ENCODE peak calls at places on chromosomes 16 and 17, in eight cellular contexts. Q, E, A, H, D, O, P and V are unnamed samples.

GRCh38 chr17:17535957-17536356 is 39.8 kb upstream of the RASD1 start:
- DNase-seq in Q (peak; percentile 82), E (no peak), A (no peak), H (peak; percentile 88), D (peak; percentile 65), O (no peak), P (no peak), V (no peak)

GRCh38 chr16:35102780-35103403 is 1643.5 kb downstream of the TP53TG3F start:
- DNase-seq in Q (no peak), E (no peak), A (peak; percentile 48), H (no peak), D (no peak), O (no peak), P (peak; percentile 16), V (no peak)

GRCh38 chr16:28092721-28093382 is 29.3 kb upstream of the GSG1L start:
- DNase-seq in Q (peak; percentile 62), E (no peak), A (no peak), H (no peak), D (no peak), O (no peak), P (no peak), V (peak; percentile 80)

GRCh38 chr17:50478391-50479361 is at the start of gene RSAD1:
- DNase-seq in Q (peak; percentile 94), E (peak; percentile 96), A (peak; percentile 95), H (peak; percentile 93), D (peak; percentile 90), O (peak; percentile 96), P (peak; percentile 99), V (peak; percentile 95)

GRCh38 chr16:89315791-89316581 is 98.5 kb downstream of the ZNF778 start:
- DNase-seq in Q (peak; percentile 28), E (peak; percentile 89), A (no peak), H (no peak), D (peak; percentile 41), O (no peak), P (no peak), V (no peak)

GRCh38 chr16:56639045-56639444 is 579 bp downstream of the MT1A start:
- DNase-seq in Q (no peak), E (no peak), A (no peak), H (no peak), D (no peak), O (no peak), P (no peak), V (no peak)

GRCh38 chr16:83176802-83177201 is 550.0 kb downstream of the CDH13 start:
- DNase-seq in Q (no peak), E (no peak), A (no peak), H (no peak), D (no peak), O (no peak), P (no peak), V (no peak)

GRCh38 chr16:78504391-78504945 is 405.0 kb downstream of the WWOX start:
- DNase-seq in Q (no peak), E (no peak), A (no peak), H (no peak), D (peak; percentile 30), O (no peak), P (no peak), V (no peak)

GRCh38 chr16:10754941-10755340 is 11.3 kb downstream of the NUBP1 start:
- DNase-seq in Q (no peak), E (peak; percentile 71), A (no peak), H (no peak), D (no peak), O (no peak), P (no peak), V (no peak)

GRCh38 chr16:23185661-23186060 is 3.1 kb downstream of the SCNN1G start:
- DNase-seq in Q (no peak), E (no peak), A (no peak), H (no peak), D (no peak), O (no peak), P (no peak), V (no peak)

GRCh38 chr17:8143581-8144400 is 8.4 kb downstream of the PER1 start:
- DNase-seq in Q (no peak), E (no peak), A (no peak), H (peak; percentile 71), D (no peak), O (no peak), P (no peak), V (no peak)

GRCh38 chr17:8144401-8145295 is 7.6 kb downstream of the PER1 start:
- DNase-seq in Q (no peak), E (no peak), A (no peak), H (peak; percentile 61), D (no peak), O (no peak), P (no peak), V (peak; percentile 34)

GRCh38 chr17:8147141-8147804 is 4.9 kb downstream of the PER1 start:
- DNase-seq in Q (no peak), E (no peak), A (no peak), H (peak; percentile 66), D (no peak), O (no peak), P (no peak), V (peak; percentile 29)

GRCh38 chr17:8146381-8147140 is 5.6 kb downstream of the PER1 start:
- DNase-seq in Q (no peak), E (no peak), A (no peak), H (peak; percentile 62), D (no peak), O (no peak), P (no peak), V (peak; percentile 24)

GRCh38 chr17:8145811-8146210 is 6.4 kb downstream of the PER1 start:
- DNase-seq in Q (no peak), E (no peak), A (no peak), H (peak; percentile 60), D (no peak), O (no peak), P (no peak), V (peak; percentile 19)
- H3K36me3 ChIP-seq in Q (peaks cover 100% of the 10 kb centered on the region), E (peaks cover 4% of the 10 kb centered on the region), A (peaks cover 72% of the 10 kb centered on the region), H (peaks cover 100% of the 10 kb centered on the region), D (peaks cover 17% of the 10 kb centered on the region), O (no peaks in the 10 kb centered on the region), P (no peaks in the 10 kb centered on the region), V (peaks cover 30% of the 10 kb centered on the region)

DNA sequence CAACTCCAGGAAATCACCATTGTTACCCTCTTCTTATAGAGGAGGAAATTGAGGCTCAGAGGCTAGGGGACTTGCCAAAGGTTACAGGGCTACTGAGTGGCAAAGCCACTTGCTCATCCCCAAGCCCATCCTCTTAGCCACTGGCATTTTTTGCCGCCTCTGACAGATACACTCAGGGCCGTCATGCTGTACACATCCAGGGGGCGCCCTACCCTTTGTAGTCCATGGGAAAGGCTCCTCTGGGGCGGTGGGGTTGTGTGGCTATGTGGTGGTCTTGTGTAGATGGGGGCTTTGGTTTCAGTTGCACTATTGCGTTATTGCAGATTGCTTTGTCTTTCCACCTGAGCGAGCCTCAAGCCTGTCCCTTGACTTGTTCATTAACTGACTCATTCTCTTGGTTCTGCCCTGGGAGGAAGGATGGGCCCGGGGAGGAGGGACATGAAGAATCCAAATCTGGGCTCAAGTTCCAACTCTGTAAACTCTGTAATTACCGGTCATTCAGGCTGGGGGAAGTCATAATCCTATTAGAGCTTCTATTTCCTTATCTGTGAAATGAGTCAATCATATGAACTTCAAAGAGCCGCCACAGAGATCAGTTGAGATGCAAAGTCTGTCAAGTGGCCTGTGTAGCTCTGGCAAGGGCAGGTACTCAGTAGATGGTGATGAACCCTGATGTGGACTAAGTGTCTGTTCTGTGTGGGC is 2.8 kb downstream of the NOS2 start:
- DNase-seq in Q (no peak), E (no peak), A (peak; percentile 47), H (no peak), D (peak; percentile 57), O (no peak), P (peak; percentile 92), V (no peak)
- H3K4me3 ChIP-seq in Q (no peak overlapping the region), E (no peak overlapping the region), A (no peak overlapping the region), H (no peak overlapping the region), D (no peak overlapping the region), O (no peak overlapping the region), P (no peak overlapping the region), V (no peak overlapping the region)

GRCh38 chr17:45705123-45706009 is 78.8 kb upstream of the CRHR1 start:
- DNase-seq in Q (no peak), E (peak; percentile 99), A (no peak), H (no peak), D (no peak), O (no peak), P (peak; percentile 48), V (no peak)

GRCh38 chr17:45704251-45704650 is 79.9 kb upstream of the CRHR1 start:
- DNase-seq in Q (no peak), E (no peak), A (no peak), H (no peak), D (no peak), O (no peak), P (no peak), V (no peak)

GRCh38 chr17:45703348-45703747 is 80.8 kb upstream of the CRHR1 start:
- DNase-seq in Q (no peak), E (peak; percentile 34), A (peak; percentile 77), H (no peak), D (no peak), O (no peak), P (no peak), V (no peak)

GRCh38 chr17:45702666-45703266 is 81.4 kb upstream of the CRHR1 start:
- DNase-seq in Q (no peak), E (peak; percentile 70), A (no peak), H (no peak), D (no peak), O (peak; percentile 79), P (peak; percentile 53), V (peak; percentile 43)

DNA sequence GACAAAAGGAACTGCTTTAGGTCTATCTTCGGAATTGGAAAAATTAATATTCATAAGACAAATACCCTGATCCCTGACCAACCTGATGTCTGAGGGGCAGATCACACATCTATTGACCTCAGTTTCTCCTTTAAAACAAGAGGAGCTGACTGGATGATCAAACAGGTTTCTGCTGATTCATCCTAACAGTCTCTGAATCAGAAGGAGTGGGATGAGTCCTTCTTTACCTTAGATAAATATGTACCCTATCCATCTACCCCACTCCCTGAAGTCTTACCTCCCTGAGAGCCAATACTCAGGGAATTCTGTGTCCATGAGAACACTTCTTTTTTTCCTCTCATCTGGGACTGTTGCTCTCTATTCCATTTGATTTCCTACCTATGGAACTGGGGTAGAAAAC is 80.3 kb upstream of the CRHR1 start:
- DNase-seq in Q (no peak), E (peak; percentile 66), A (no peak), H (no peak), D (no peak), O (no peak), P (no peak), V (no peak)
- H3K27me3 ChIP-seq in Q (no peaks in the 10 kb centered on the region), E (peaks cover 13% of the 10 kb centered on the region), A (no peaks in the 10 kb centered on the region), H (no peaks in the 10 kb centered on the region), D (peaks cover 24% of the 10 kb centered on the region), O (no peaks in the 10 kb centered on the region), P (no peaks in the 10 kb centered on the region), V (no peaks in the 10 kb centered on the region)

GRCh38 chr16:12213180-12213579 is 236.6 kb downstream of the SNX29 start:
- DNase-seq in Q (no peak), E (no peak), A (no peak), H (no peak), D (no peak), O (no peak), P (no peak), V (no peak)

GRCh38 chr16:12211870-12212690 is 235.5 kb downstream of the SNX29 start:
- DNase-seq in Q (no peak), E (no peak), A (no peak), H (no peak), D (no peak), O (no peak), P (peak; percentile 14), V (no peak)

GRCh38 chr16:12208341-12209035 is 232.0 kb downstream of the SNX29 start:
- DNase-seq in Q (no peak), E (no peak), A (no peak), H (no peak), D (no peak), O (no peak), P (no peak), V (no peak)

GRCh38 chr16:12210258-12210880 is 233.8 kb downstream of the SNX29 start:
- DNase-seq in Q (no peak), E (no peak), A (no peak), H (no peak), D (no peak), O (no peak), P (no peak), V (no peak)

GRCh38 chr16:12210925-12211869 is 234.7 kb downstream of the SNX29 start:
- DNase-seq in Q (no peak), E (no peak), A (no peak), H (no peak), D (no peak), O (no peak), P (no peak), V (no peak)
- H3K36me3 ChIP-seq in Q (no peaks in the 10 kb centered on the region), E (no peaks in the 10 kb centered on the region), A (no peaks in the 10 kb centered on the region), H (no peaks in the 10 kb centered on the region), D (no peaks in the 10 kb centered on the region), O (no peaks in the 10 kb centered on the region), P (no peaks in the 10 kb centered on the region), V (no peaks in the 10 kb centered on the region)